ENCODE peak calls at places on chromosomes 3 and 15, in ten cellular contexts. K is CD8-positive, alpha-beta T cell; A is NCI-H2081; U is left ventricle myocardium superior; R is AG04449; G is activated naive CD8-positive, alpha-beta T cell treated with anti-CD3 and anti-CD28 coated beads, Interleukin-2, amount 50 U/mL, for 16 hours; V is IMR-90; X is foreskin fibroblast; E is astrocyte of the spinal cord; H is activated CD4-positive, alpha-beta T cell treated with anti-CD3 and anti-CD28 coated beads for 48 hours. N is an unnamed sample.

GRCh38 chr3:66133050-66133757 is 87.6 kb upstream of the SLC25A26 start:
- DNase-seq in K (no peak), A (no peak), U (no peak), R (no peak), G (no peak), V (peak), X (peak), E (peak), H (no peak), N (no peak)

GRCh38 chr15:95170587-95171380 is 939.4 kb downstream of the MCTP2 start:
- DNase-seq in K (no peak), A (no peak), U (no peak), R (no peak), G (no peak), V (no peak), X (no peak), E (no peak), H (no peak), N (no peak)

GRCh38 chr3:38454179-38454883 is 641 bp downstream of the ACVR2B start:
- DNase-seq in K (no peak), A (no peak), U (peak), R (no peak), G (no peak), V (peak), X (no peak), E (peak), H (peak), N (peak)

GRCh38 chr3:111712294-111713180 is 117.4 kb upstream of the ZBED2 start:
- DNase-seq in K (no peak), A (peak), U (peak), R (no peak), G (no peak), V (no peak), X (no peak), E (peak), H (no peak), N (no peak)

GRCh38 chr15:77487479-77487861 is 66.8 kb downstream of the HMG20A start:
- DNase-seq in K (no peak), A (no peak), U (no peak), R (no peak), G (no peak), V (no peak), X (no peak), E (no peak), H (no peak), N (no peak)

GRCh38 chr3:12722205-12722604 is 36.9 kb downstream of the TMEM40 start:
- DNase-seq in K (no peak), A (no peak), U (no peak), R (no peak), G (no peak), V (no peak), X (no peak), E (no peak), H (no peak), N (no peak)

GRCh38 chr15:25770618-25771369 is 92.3 kb downstream of the ATP10A start:
- DNase-seq in K (no peak), A (no peak), U (no peak), R (no peak), G (no peak), V (no peak), X (no peak), E (no peak), H (no peak), N (no peak)

GRCh38 chr15:39404767-39405173 is 176.1 kb upstream of the THBS1 start:
- DNase-seq in K (no peak), A (no peak), U (no peak), R (peak), G (no peak), V (peak), X (peak), E (peak), H (no peak), N (no peak)

GRCh38 chr3:69791111-69791510 is 51.8 kb downstream of the MITF start:
- DNase-seq in K (no peak), A (no peak), U (peak), R (no peak), G (no peak), V (peak), X (peak), E (peak), H (no peak), N (peak)

GRCh38 chr3:65563844-65564243 is 474.9 kb downstream of the MAGI1 start:
- DNase-seq in K (no peak), A (no peak), U (no peak), R (no peak), G (no peak), V (no peak), X (no peak), E (no peak), H (no peak), N (no peak)

GRCh38 chr15:58469432-58470353 is 37.9 kb downstream of the LIPC start:
- DNase-seq in K (no peak), A (no peak), U (no peak), R (peak), G (no peak), V (peak), X (peak), E (peak), H (peak), N (peak)

GRCh38 chr3:189689625-189690024 is 58.4 kb downstream of the TP63 start:
- DNase-seq in K (no peak), A (no peak), U (no peak), R (no peak), G (no peak), V (no peak), X (no peak), E (no peak), H (no peak), N (no peak)

GRCh38 chr3:59774613-59775012 is 724.8 kb upstream of the CFAP20DC start:
- DNase-seq in K (no peak), A (no peak), U (no peak), R (peak), G (no peak), V (peak), X (peak), E (peak), H (no peak), N (no peak)

GRCh38 chr3:179452166-179452544 is 885 bp upstream of the GNB4 start:
- DNase-seq in K (no peak), A (no peak), U (no peak), R (peak), G (no peak), V (peak), X (peak), E (peak), H (no peak), N (no peak)

GRCh38 chr15:87347806-87348515 is 908.6 kb downstream of the NTRK3 start:
- DNase-seq in K (no peak), A (no peak), U (no peak), R (no peak), G (no peak), V (peak), X (no peak), E (no peak), H (no peak), N (no peak)

GRCh38 chr3:33732394-33732793 is 14.3 kb upstream of the CLASP2 start:
- DNase-seq in K (no peak), A (no peak), U (no peak), R (no peak), G (no peak), V (no peak), X (no peak), E (no peak), H (peak), N (no peak)

GRCh38 chr3:112097378-112097777 is 11.2 kb downstream of the C3orf52 start:
- DNase-seq in K (no peak), A (peak), U (no peak), R (peak), G (no peak), V (peak), X (peak), E (peak), H (peak), N (no peak)

GRCh38 chr15:27241942-27242341 is 271.0 kb downstream of the GABRG3 start:
- DNase-seq in K (no peak), A (no peak), U (no peak), R (no peak), G (no peak), V (no peak), X (peak), E (peak), H (no peak), N (no peak)

GRCh38 chr3:157347577-157348303 is 88.9 kb upstream of the PTX3 start:
- DNase-seq in K (no peak), A (no peak), U (no peak), R (no peak), G (no peak), V (no peak), X (no peak), E (no peak), H (no peak), N (no peak)

GRCh38 chr3:57555316-57555715 is 758 bp upstream of the PDE12 start:
- DNase-seq in K (peak), A (no peak), U (no peak), R (no peak), G (no peak), V (no peak), X (no peak), E (no peak), H (peak), N (no peak)

GRCh38 chr3:194837457-194838135 is 151.9 kb downstream of the FAM43A start:
- DNase-seq in K (no peak), A (no peak), U (no peak), R (no peak), G (no peak), V (no peak), X (no peak), E (no peak), H (no peak), N (no peak)

GRCh38 chr3:128112406-128112968 is 11.1 kb downstream of the RUVBL1 start:
- DNase-seq in K (peak), A (no peak), U (no peak), R (peak), G (no peak), V (peak), X (peak), E (peak), H (peak), N (no peak)

GRCh38 chr3:120450261-120450913 is 405 bp downstream of the FSTL1 start:
- DNase-seq in K (no peak), A (no peak), U (peak), R (no peak), G (no peak), V (no peak), X (no peak), E (peak), H (peak), N (peak)

GRCh38 chr3:188946837-188947236 is 224.9 kb upstream of the TPRG1 start:
- DNase-seq in K (no peak), A (no peak), U (no peak), R (no peak), G (no peak), V (no peak), X (no peak), E (no peak), H (no peak), N (no peak)

GRCh38 chr15:65055201-65055870 is 10.1 kb downstream of the SLC51B start:
- DNase-seq in K (no peak), A (no peak), U (peak), R (no peak), G (no peak), V (peak), X (no peak), E (peak), H (no peak), N (no peak)

GRCh38 chr3:70829101-70829500 is 516.7 kb upstream of the MDFIC2 start:
- DNase-seq in K (no peak), A (no peak), U (no peak), R (peak), G (no peak), V (peak), X (peak), E (peak), H (no peak), N (no peak)

GRCh38 chr15:70327328-70328136 is 229.8 kb upstream of the TLE3 start:
- DNase-seq in K (no peak), A (no peak), U (no peak), R (peak), G (no peak), V (peak), X (no peak), E (peak), H (no peak), N (no peak)

GRCh38 chr3:94431831-94432230 is 369.0 kb downstream of the NSUN3 start:
- DNase-seq in K (no peak), A (no peak), U (no peak), R (no peak), G (no peak), V (no peak), X (no peak), E (no peak), H (no peak), N (no peak)

GRCh38 chr3:185420762-185421161 is 57.8 kb downstream of the MAP3K13 start:
- DNase-seq in K (no peak), A (peak), U (no peak), R (no peak), G (no peak), V (no peak), X (no peak), E (peak), H (no peak), N (no peak)

GRCh38 chr3:153145454-153145853 is 16.6 kb upstream of the RAP2B start:
- DNase-seq in K (no peak), A (no peak), U (no peak), R (no peak), G (no peak), V (no peak), X (no peak), E (no peak), H (no peak), N (no peak)

GRCh38 chr3:95036526-95037021 is 973.7 kb downstream of the NSUN3 start:
- DNase-seq in K (no peak), A (no peak), U (peak), R (no peak), G (no peak), V (no peak), X (no peak), E (no peak), H (no peak), N (no peak)

GRCh38 chr3:134937256-134938023 is 142.4 kb downstream of the EPHB1 start:
- DNase-seq in K (no peak), A (peak), U (no peak), R (no peak), G (no peak), V (no peak), X (no peak), E (no peak), H (no peak), N (peak)

GRCh38 chr3:144477593-144477992 is 506.0 kb downstream of the DIPK2A start:
- DNase-seq in K (no peak), A (no peak), U (no peak), R (no peak), G (no peak), V (no peak), X (no peak), E (no peak), H (no peak), N (no peak)

GRCh38 chr15:55873024-55873745 is 120.2 kb downstream of the NEDD4 start:
- DNase-seq in K (no peak), A (no peak), U (no peak), R (no peak), G (no peak), V (peak), X (no peak), E (no peak), H (no peak), N (no peak)

GRCh38 chr3:194206375-194206774 is 70.4 kb downstream of the HES1 start:
- DNase-seq in K (no peak), A (peak), U (peak), R (no peak), G (no peak), V (peak), X (no peak), E (peak), H (no peak), N (peak)

GRCh38 chr3:27185231-27185989 is 183.8 kb downstream of the NEK10 start:
- DNase-seq in K (no peak), A (no peak), U (no peak), R (no peak), G (no peak), V (no peak), X (no peak), E (no peak), H (no peak), N (no peak)

GRCh38 chr15:64383760-64384159 is 2.5 kb upstream of the PCLAF start:
- DNase-seq in K (no peak), A (no peak), U (no peak), R (no peak), G (no peak), V (no peak), X (no peak), E (no peak), H (no peak), N (no peak)

GRCh38 chr3:175378348-175378747 is 519.2 kb downstream of the NAALADL2 start:
- DNase-seq in K (no peak), A (no peak), U (no peak), R (no peak), G (no peak), V (no peak), X (no peak), E (no peak), H (no peak), N (no peak)

N was measured in thyroid gland.